ENCODE peak calls at places on chromosomes 5 and 9, in six cellular contexts. B, I, G, Q, W and O are unnamed samples.

GRCh38 chr5:35199886-35200285 is 30.4 kb downstream of the PRLR start:
- DNase-seq in B (no peak), I (no peak), G (no peak), Q (no peak), W (no peak), O (no peak)

GRCh38 chr9:18441245-18441644 is 32.7 kb upstream of the ADAMTSL1 start:
- DNase-seq in B (no peak), I (no peak), G (peak; percentile 31), Q (no peak), W (no peak), O (no peak)

GRCh38 chr5:129973716-129974426 is 69.6 kb downstream of the CHSY3 start:
- DNase-seq in B (no peak), I (no peak), G (peak; percentile 19), Q (no peak), W (peak; percentile 36), O (peak; percentile 50)

GRCh38 chr9:124386201-124386600 is 29.0 kb downstream of the PSMB7 start:
- DNase-seq in B (no peak), I (no peak), G (no peak), Q (no peak), W (no peak), O (no peak)

GRCh38 chr9:112224401-112225289 is 49.5 kb upstream of the SUSD1 start:
- DNase-seq in B (no peak), I (no peak), G (peak; percentile 51), Q (peak; percentile 59), W (peak; percentile 82), O (peak; percentile 59)

GRCh38 chr5:106680330-106680729 is 990.4 kb downstream of the EFNA5 start:
- DNase-seq in B (no peak), I (no peak), G (peak; percentile 35), Q (peak; percentile 59), W (no peak), O (no peak)

GRCh38 chr9:34253460-34253837 is 74.6 kb downstream of the UBAP1 start:
- DNase-seq in B (no peak), I (peak; percentile 30), G (peak; percentile 49), Q (no peak), W (peak; percentile 78), O (peak; percentile 64)

GRCh38 chr9:133763272-133764183 is 25.4 kb upstream of the SARDH start:
- DNase-seq in B (no peak), I (no peak), G (peak; percentile 14), Q (no peak), W (peak; percentile 16), O (peak; percentile 6)

GRCh38 chr5:167587768-167588167 is 703.7 kb upstream of the WWC1 start:
- DNase-seq in B (peak; percentile 40), I (peak; percentile 73), G (peak; percentile 49), Q (no peak), W (peak; percentile 36), O (peak; percentile 38)

GRCh38 chr9:36126016-36126786 is 10.3 kb upstream of the GLIPR2 start:
- DNase-seq in B (no peak), I (no peak), G (no peak), Q (no peak), W (no peak), O (no peak)

GRCh38 chr5:130773813-130774212 is 391.2 kb downstream of the HINT1 start:
- DNase-seq in B (peak; percentile 15), I (no peak), G (peak; percentile 3), Q (no peak), W (peak; percentile 4), O (no peak)

GRCh38 chr9:125631391-125632085 is 75.5 kb downstream of the MAPKAP1 start:
- DNase-seq in B (peak; percentile 43), I (peak; percentile 60), G (peak; percentile 67), Q (peak; percentile 77), W (peak; percentile 68), O (peak; percentile 64)

GRCh38 chr5:79936644-79937216 is 54.3 kb downstream of the MTX3 start:
- DNase-seq in B (no peak), I (no peak), G (no peak), Q (no peak), W (peak; percentile 40), O (peak; percentile 25)

GRCh38 chr5:78496373-78496772 is 136.0 kb downstream of the SCAMP1 start:
- DNase-seq in B (no peak), I (no peak), G (peak; percentile 37), Q (no peak), W (peak; percentile 62), O (peak; percentile 40)

GRCh38 chr5:134175874-134176522 is 752 bp downstream of the SKP1 start:
- DNase-seq in B (no peak), I (peak; percentile 59), G (peak; percentile 22), Q (no peak), W (peak; percentile 20), O (peak; percentile 29)

GRCh38 chr9:95044731-95045508 is 272.6 kb downstream of the FANCC start:
- DNase-seq in B (peak; percentile 62), I (peak; percentile 90), G (no peak), Q (no peak), W (no peak), O (no peak)
- H3K4me3 ChIP-seq in B (peak overlapping the region; percentile 57), I (peak overlapping the region; percentile 6), G (no peak overlapping the region), Q (no peak overlapping the region), W (no peak overlapping the region), O (no peak overlapping the region)

DNA sequence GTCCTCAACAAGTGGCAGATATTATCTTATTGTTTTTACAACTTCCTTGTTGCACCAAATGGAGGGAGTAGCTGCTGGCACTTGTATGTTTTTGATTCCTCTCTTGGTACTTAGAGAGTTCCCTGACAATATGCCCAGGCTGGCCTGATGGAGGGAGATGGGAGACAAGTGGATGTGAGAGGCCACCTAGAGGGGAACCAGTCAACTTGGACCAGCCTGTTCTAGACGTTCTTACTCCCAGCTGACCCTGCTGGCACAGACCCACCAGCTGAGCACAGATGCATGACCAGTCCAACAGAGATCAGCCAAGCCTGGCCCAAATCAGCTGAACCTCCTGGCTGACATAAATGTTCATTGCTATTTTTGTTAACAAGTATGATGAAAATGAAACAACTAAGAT is 60.9 kb upstream of the GDNF start:
- DNase-seq in B (no peak), I (no peak), G (peak; percentile 37), Q (no peak), W (peak; percentile 76), O (peak; percentile 85)
- TF ChIP-seq CTCF in B (no peak), I (no peak), G (peak; percentile 19), Q (no peak), W (peak; percentile 29), O (peak; percentile 43)

DNA sequence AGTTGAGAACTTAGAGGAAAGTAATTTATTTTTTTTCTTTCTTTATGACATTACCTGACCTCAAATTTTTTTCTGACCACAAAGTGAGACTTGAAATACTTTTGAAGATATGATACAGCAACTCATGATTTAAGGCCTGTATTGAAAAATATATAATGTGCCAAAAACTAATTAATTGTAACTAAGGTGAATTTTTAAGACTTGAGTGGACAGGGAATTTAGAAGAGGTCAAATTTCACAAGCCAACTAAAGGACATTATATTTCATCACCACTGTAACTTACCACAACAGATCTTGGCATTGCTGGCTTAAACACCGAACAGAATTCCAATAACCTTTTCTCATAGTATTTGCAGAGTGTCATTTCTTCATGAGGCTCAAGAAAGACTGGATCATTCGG is 1.8 kb downstream of the CCNH start:
- DNase-seq in B (no peak), I (no peak), G (peak; percentile 75), Q (no peak), W (peak; percentile 90), O (peak; percentile 96)
- H3K4me3 ChIP-seq in B (peak overlapping the region; percentile 69), I (no peak overlapping the region), G (peak overlapping the region; percentile 84), Q (peak overlapping the region; percentile 84), W (peak overlapping the region; percentile 100), O (peak overlapping the region; percentile 99)

DNA sequence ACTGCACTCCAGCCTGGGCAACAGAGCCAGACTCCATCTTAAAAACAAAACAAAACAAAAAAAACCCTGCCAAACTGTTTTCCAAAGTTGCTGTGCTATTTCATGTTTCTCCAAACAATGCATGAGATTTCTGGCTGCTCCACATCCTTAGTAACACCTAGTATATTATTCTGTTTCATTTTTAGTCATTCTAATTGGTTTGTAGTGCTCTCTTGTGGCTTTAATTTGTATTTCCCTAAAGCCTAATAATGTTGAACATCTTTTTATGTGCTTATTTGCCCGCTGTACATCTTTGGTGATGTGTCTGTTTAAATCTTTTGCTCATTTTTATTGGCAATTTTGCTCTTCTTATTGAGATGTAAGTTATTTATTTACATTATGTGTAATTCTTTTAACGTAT is 18.4 kb upstream of the TTC1 start:
- DNase-seq in B (no peak), I (no peak), G (no peak), Q (no peak), W (peak; percentile 28), O (peak; percentile 18)
- TF ChIP-seq CTCF in B (peak; percentile 38), I (peak; percentile 2), G (no peak), Q (no peak), W (peak; percentile 24), O (peak; percentile 40)

GRCh38 chr9:127835930-127836586 is 18.4 kb downstream of the ENG start:
- DNase-seq in B (no peak), I (peak; percentile 61), G (peak; percentile 65), Q (peak; percentile 27), W (peak; percentile 53), O (peak; percentile 82)
- H3K4me3 ChIP-seq in B (no peak overlapping the region), I (no peak overlapping the region), G (no peak overlapping the region), Q (no peak overlapping the region), W (no peak overlapping the region), O (peak overlapping the region; percentile 40)